ENCODE peak calls at places on chromosomes 12 and 14, in five cellular contexts. D, H, Z, Y and J are unnamed samples.

GRCh38 chr12:14570231-14570630 is 2.5 kb upstream of the PLBD1 start:
- DNase-seq in Z (no peak), H (no peak), D (no peak), Y (no peak), J (no peak)

GRCh38 chr12:124404162-124404561 is 109.3 kb downstream of the RFLNA start:
- DNase-seq in H (no peak), Z (no peak), D (no peak), Y (no peak), J (no peak)

GRCh38 chr12:6238875-6239274 is 38.7 kb downstream of the CD9 start:
- DNase-seq in Z (no peak), D (no peak), Y (no peak), H (no peak), J (no peak)

GRCh38 chr12:101642115-101643067 is 47.6 kb downstream of the MYBPC1 start:
- DNase-seq in H (no peak), Y (peak), D (peak), Z (peak), J (peak)

GRCh38 chr14:102509744-102510615 is at the start of gene ANKRD9:
- DNase-seq in D (peak), Y (peak), Z (peak), H (peak), J (peak)

GRCh38 chr14:68876976-68877375 is 84.1 kb upstream of the ZFP36L1 start:
- DNase-seq in H (no peak), Y (no peak), D (no peak), Z (no peak), J (no peak)

GRCh38 chr14:77109656-77110055 is 11.6 kb downstream of the CIPC start:
- DNase-seq in Z (no peak), D (no peak), Y (no peak), H (no peak), J (no peak)

GRCh38 chr12:44930972-44931600 is 55.0 kb upstream of the NELL2 start:
- DNase-seq in D (no peak), H (no peak), Z (no peak), Y (no peak), J (no peak)

GRCh38 chr12:57898308-57898970 is 42.9 kb upstream of the ATP23 start:
- DNase-seq in Y (no peak), H (no peak), D (no peak), Z (peak), J (no peak)

GRCh38 chr12:24600996-24601395 is 347.9 kb downstream of the BCAT1 start:
- DNase-seq in Y (no peak), H (peak), D (no peak), Z (no peak), J (no peak)

GRCh38 chr12:30994274-30994673 is 67.7 kb downstream of the TSPAN11 start:
- DNase-seq in H (no peak), Y (no peak), Z (no peak), D (no peak), J (no peak)

GRCh38 chr14:94144765-94145164 is 15.4 kb upstream of the IFI27L2 start:
- DNase-seq in D (peak), Z (peak), H (no peak), Y (no peak), J (no peak)

GRCh38 chr12:103758310-103759089 is 82.5 kb downstream of the NT5DC3 start:
- DNase-seq in H (no peak), Z (peak), D (no peak), Y (no peak), J (no peak)

GRCh38 chr12:107560194-107560905 is 125.2 kb upstream of the PWP1 start:
- DNase-seq in Z (peak), Y (no peak), H (no peak), D (no peak), J (no peak)

GRCh38 chr14:55889124-55889523 is 229.1 kb upstream of the PELI2 start:
- DNase-seq in Y (no peak), D (no peak), H (no peak), Z (no peak), J (no peak)

GRCh38 chr12:110200124-110200417 is 75.9 kb downstream of the IFT81 start:
- DNase-seq in D (no peak), Y (no peak), H (no peak), Z (no peak), J (no peak)

GRCh38 chr14:49852351-49853157 is at the start of gene NEMF:
- DNase-seq in Z (peak), D (peak), H (peak), Y (peak), J (peak)

GRCh38 chr12:52813885-52814709 is at the start of gene KRT4:
- DNase-seq in Y (no peak), D (no peak), H (no peak), Z (no peak), J (no peak)
- TF ChIP-seq CTCF in Y (no peak), D (no peak), H (no peak), Z (no peak), J (no peak)

DNA sequence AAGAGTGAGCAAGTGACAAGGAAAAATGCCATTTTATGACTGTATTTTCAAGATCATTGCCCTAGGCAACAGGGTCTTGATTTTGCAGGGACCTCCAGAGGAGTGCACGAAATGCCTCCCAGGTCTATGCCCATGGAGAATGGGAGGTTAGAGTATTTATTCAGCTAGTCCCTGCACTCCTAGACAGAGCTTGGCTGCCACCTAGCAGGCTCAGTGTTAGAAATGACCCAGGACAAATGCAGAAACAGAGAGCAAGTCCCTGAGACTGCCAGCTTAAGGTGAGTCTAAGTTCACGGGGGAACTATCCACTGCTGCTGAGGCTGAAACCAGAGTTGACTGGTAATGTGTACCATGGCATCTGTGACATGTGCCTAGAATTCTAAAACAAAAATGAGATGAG is 506.4 kb downstream of the MED13L start:
- DNase-seq in Y (no peak), H (no peak), Z (peak), D (no peak), J (no peak)
- TF ChIP-seq CTCF in Y (no peak), H (peak), Z (peak), D (no peak), J (peak)

GRCh38 chr14:105944632-105945610 is 418.5 kb downstream of the TMEM121 start:
- DNase-seq in Y (peak), Z (peak), H (no peak), D (peak), J (no peak)
- TF ChIP-seq CTCF in Y (peak), Z (peak), H (peak), D (peak), J (no peak)

GRCh38 chr12:55724226-55724939 is 4.2 kb downstream of the RDH5 start:
- DNase-seq in H (peak), Y (peak), D (peak), Z (peak), J (no peak)
- TF ChIP-seq CTCF in H (peak), Y (peak), D (peak), Z (peak), J (peak)

DNA sequence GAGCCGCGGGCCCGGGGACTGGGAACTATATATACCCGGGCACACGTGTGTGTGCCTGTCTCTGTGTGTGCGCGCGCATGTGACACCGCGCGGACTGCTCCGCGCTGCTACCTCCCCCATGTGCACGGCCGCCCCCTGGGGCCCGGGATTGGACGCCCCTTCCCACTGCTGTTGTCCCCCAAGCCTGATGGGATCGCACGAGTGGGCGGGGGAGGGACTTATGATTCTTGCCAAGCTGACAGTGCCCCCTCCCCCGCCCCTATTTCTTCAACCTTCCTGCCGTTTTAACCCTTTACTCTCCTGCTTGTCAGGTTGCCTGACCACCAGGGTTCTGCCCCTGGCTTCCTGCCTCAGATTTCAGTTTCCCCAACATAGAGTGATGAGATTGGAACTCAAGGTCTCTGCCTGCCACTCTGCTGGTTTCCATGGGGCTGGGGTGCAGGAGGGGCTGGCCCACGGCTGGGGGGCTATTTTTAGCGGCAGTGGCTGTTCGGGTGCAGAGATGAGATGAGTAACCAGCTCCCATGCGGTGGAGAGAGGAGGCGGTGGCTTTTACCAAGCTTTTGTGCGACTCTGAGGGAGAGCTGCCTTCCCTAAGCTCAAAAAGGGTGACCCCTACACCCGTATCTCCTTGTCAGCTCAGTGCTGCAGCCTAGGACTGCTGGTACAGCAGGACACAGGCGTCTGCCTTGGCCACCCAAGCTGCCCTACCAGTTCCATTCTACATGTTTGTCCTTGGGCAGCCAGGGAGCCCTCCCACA is at the start of gene DDN:
- DNase-seq in H (peak), D (no peak), Z (peak), Y (no peak), J (no peak)
- TF ChIP-seq CTCF in H (peak), D (no peak), Z (peak), Y (no peak), J (no peak)

GRCh38 chr14:54564799-54565235 is 2.1 kb upstream of the SAMD4A start:
- DNase-seq in Z (no peak), D (no peak), Y (no peak), H (peak), J (no peak)
- TF ChIP-seq CTCF in Z (no peak), D (no peak), Y (no peak), H (no peak), J (no peak)

GRCh38 chr12:29425722-29426121 is 44.8 kb upstream of the ERGIC2 start:
- DNase-seq in D (no peak), H (no peak), Z (no peak), Y (no peak), J (no peak)

GRCh38 chr12:29426516-29426915 is 45.5 kb upstream of the ERGIC2 start:
- DNase-seq in D (no peak), H (no peak), Z (no peak), Y (no peak), J (no peak)

GRCh38 chr12:29429999-29430698 is 49.2 kb upstream of the ERGIC2 start:
- DNase-seq in D (no peak), H (no peak), Y (no peak), Z (peak), J (no peak)

GRCh38 chr12:29428630-29429029 is 47.7 kb upstream of the ERGIC2 start:
- DNase-seq in D (no peak), H (peak), Y (no peak), Z (no peak), J (no peak)

GRCh38 chr12:29427964-29428363 is 47.0 kb upstream of the ERGIC2 start:
- DNase-seq in D (no peak), Z (peak), H (no peak), Y (no peak), J (no peak)
- TF ChIP-seq CTCF in D (no peak), Z (peak), H (no peak), Y (no peak), J (peak)

GRCh38 chr14:75088566-75089373 is 19.3 kb downstream of the ZC2HC1C start:
- DNase-seq in H (peak), Z (peak), Y (no peak), D (no peak), J (peak)

GRCh38 chr14:75088153-75088552 is 18.7 kb downstream of the ZC2HC1C start:
- DNase-seq in H (no peak), Y (no peak), D (no peak), Z (no peak), J (no peak)

GRCh38 chr14:75081835-75082234 is 12.4 kb downstream of the ZC2HC1C start:
- DNase-seq in H (no peak), D (no peak), Z (no peak), Y (no peak), J (no peak)

GRCh38 chr14:75083271-75083670 is 13.8 kb downstream of the ZC2HC1C start:
- DNase-seq in Z (no peak), H (no peak), D (no peak), Y (no peak), J (no peak)

GRCh38 chr14:75084513-75084912 is 15.1 kb downstream of the ZC2HC1C start:
- DNase-seq in H (no peak), Y (no peak), Z (no peak), D (no peak), J (no peak)
- TF ChIP-seq CTCF in H (no peak), Y (peak), Z (no peak), D (no peak), J (no peak)

GRCh38 chr14:93114713-93115068 is 1.0 kb downstream of the ITPK1 start:
- DNase-seq in H (no peak), Y (peak), D (peak), Z (peak), J (peak)

GRCh38 chr14:93114068-93114710 is 1.5 kb downstream of the ITPK1 start:
- DNase-seq in H (no peak), Y (no peak), D (no peak), Z (no peak), J (no peak)

GRCh38 chr14:93116676-93117200 is 1.0 kb upstream of the ITPK1 start:
- DNase-seq in Y (no peak), D (no peak), Z (no peak), H (no peak), J (no peak)

GRCh38 chr14:93115920-93116675 is at the start of gene ITPK1:
- DNase-seq in D (peak), Z (peak), H (no peak), Y (peak), J (peak)

DNA sequence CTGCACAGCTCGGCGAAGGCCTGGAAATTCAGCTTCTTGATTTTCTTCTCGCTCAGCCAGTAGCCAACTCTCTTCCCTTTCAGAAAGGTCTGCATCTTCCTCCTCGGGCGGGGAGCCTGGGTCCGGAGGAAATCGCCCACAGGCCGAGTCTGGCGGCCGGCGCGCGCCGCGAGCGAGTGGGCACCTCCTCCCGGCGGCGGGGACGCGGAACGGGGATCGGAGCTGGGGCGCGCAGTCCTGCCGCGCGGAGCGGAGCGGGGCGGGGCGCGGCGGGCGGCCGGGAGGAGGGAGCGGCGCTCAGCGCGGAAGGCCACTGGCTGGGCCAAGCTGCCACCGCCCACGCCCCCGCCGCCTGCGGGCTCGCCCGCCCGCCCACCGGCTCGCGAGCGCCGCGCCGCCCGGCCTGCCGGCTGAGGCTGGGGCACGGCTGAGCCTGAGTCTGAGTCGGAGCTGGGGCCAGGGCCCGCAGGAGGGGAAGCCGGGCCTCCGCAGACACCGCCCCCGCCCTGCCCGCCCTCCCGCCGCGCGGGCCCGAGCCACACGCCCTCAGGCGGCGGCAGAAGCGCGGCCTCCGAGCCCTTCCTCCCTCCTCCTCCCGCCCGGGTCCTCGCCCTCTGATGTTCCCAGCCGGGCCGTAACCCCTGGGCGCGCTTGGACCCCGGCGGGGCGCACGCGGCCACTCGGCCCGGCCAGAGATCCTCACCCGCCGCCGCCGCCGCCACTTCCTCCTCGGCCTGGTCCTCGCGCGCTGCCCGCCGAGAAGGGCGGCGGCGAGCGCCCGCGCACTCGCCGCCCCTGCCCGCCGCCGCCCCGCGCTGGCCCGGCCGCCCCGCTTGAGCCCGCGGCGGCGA is 431 bp downstream of the ITPK1 start:
- DNase-seq in H (peak), Y (peak), Z (peak), D (peak), J (peak)
- TF ChIP-seq CTCF in H (no peak), Y (peak), Z (no peak), D (no peak), J (no peak)